ENCODE peak calls at places on chromosomes 5 and 9, in nine cellular contexts. R is T-helper 1 cell, Y is NCI-H1930, F is endothelial cell, L is A172, O is T47D, G is fibroblast of the aortic adventitia, U is omental fat pad, P is lung microvascular endothelial cell. B is an unnamed sample.

GRCh38 chr5:37226377-37226776 is 22.8 kb downstream of the CPLANE1 start:
- DNase-seq in R (no peak), Y (no peak), F (no peak), L (no peak), O (no peak), G (no peak), U (no peak), P (no peak), B (no peak)

GRCh38 chr5:68070641-68071191 is 144.8 kb upstream of the PIK3R1 start:
- DNase-seq in R (no peak), Y (no peak), F (no peak), L (no peak), O (no peak), G (peak; percentile 20), U (no peak), P (no peak), B (no peak)

GRCh38 chr5:57324159-57324558 is 150.3 kb downstream of the GPBP1 start:
- DNase-seq in R (no peak), Y (no peak), F (no peak), L (no peak), O (no peak), G (no peak), U (no peak), P (no peak), B (no peak)

GRCh38 chr5:54753034-54753433 is 232.4 kb downstream of the ESM1 start:
- DNase-seq in R (no peak), Y (no peak), F (no peak), L (peak; percentile 18), O (no peak), G (peak; percentile 70), U (no peak), P (no peak), B (no peak)

GRCh38 chr9:120394058-120394669 is 185.8 kb downstream of the CDK5RAP2 start:
- DNase-seq in R (no peak), Y (no peak), F (no peak), L (peak; percentile 98), O (no peak), G (peak; percentile 86), U (no peak), P (peak; percentile 16), B (peak; percentile 65)

GRCh38 chr5:54658014-54658413 is 140.5 kb downstream of the SNX18 start:
- DNase-seq in R (no peak), Y (no peak), F (no peak), L (peak; percentile 93), O (no peak), G (peak; percentile 83), U (no peak), P (no peak), B (no peak)

GRCh38 chr5:136216230-136216629 is 23.3 kb upstream of the SMIM32 start:
- DNase-seq in R (no peak), Y (no peak), F (no peak), L (no peak), O (no peak), G (no peak), U (no peak), P (no peak), B (no peak)

GRCh38 chr5:41815261-41815660 is 55.0 kb downstream of the OXCT1 start:
- DNase-seq in R (no peak), Y (no peak), F (no peak), L (no peak), O (no peak), G (no peak), U (no peak), P (no peak), B (no peak)

GRCh38 chr9:92278117-92278516 is 15.4 kb downstream of the IARS1 start:
- DNase-seq in R (no peak), Y (no peak), F (no peak), L (no peak), O (no peak), G (peak; percentile 54), U (no peak), P (no peak), B (peak; percentile 74)

GRCh38 chr5:155299342-155300006 is 285.9 kb downstream of the KIF4B start:
- DNase-seq in R (no peak), Y (no peak), F (no peak), L (no peak), O (no peak), G (no peak), U (no peak), P (no peak), B (no peak)